ENCODE peak calls at places on chromosomes 6 and 20, in seven cellular contexts. K is GM12892, I is H1, M is K562, N is GM12878, E is SK-N-SH, Y is HepG2. J is an unnamed sample.

GRCh38 chr6:21886601-21887091 is 293.1 kb downstream of the SOX4 start:
- DNase-seq in K (no peak), I (no peak), M (no peak), N (no peak), E (no peak), Y (no peak), J (no peak)

GRCh38 chr20:11210611-11211010 is 536.8 kb upstream of the JAG1 start:
- DNase-seq in K (no peak), I (no peak), M (no peak), N (no peak), E (no peak), Y (no peak), J (no peak)

GRCh38 chr6:137817219-137817618 is 49.8 kb upstream of the TNFAIP3 start:
- DNase-seq in K (no peak), I (no peak), M (no peak), N (no peak), E (no peak), Y (no peak), J (no peak)

GRCh38 chr20:48648482-48649051 is 179.2 kb downstream of the PREX1 start:
- DNase-seq in K (no peak), I (no peak), M (no peak), N (no peak), E (no peak), Y (no peak), J (no peak)

GRCh38 chr6:53119349-53119748 is 29.3 kb downstream of the GCM1 start:
- DNase-seq in K (no peak), I (no peak), M (no peak), N (no peak), E (no peak), Y (peak), J (no peak)

GRCh38 chr6:160000280-160000704 is 31.4 kb downstream of the IGF2R start:
- DNase-seq in K (no peak), I (no peak), M (peak), N (no peak), E (no peak), Y (no peak), J (no peak)

GRCh38 chr6:83867527-83868161 is 8.2 kb downstream of the CYB5R4 start:
- DNase-seq in K (no peak), I (no peak), M (peak), N (no peak), E (no peak), Y (no peak), J (no peak)

GRCh38 chr6:20827798-20828197 is 293.5 kb downstream of the CDKAL1 start:
- DNase-seq in K (no peak), I (no peak), M (no peak), N (no peak), E (no peak), Y (no peak), J (no peak)

GRCh38 chr6:40138273-40138720 is 204.0 kb upstream of the MOCS1 start:
- DNase-seq in K (no peak), I (no peak), M (peak), N (peak), E (no peak), Y (peak), J (no peak)

GRCh38 chr20:35564905-35565304 is 23.0 kb downstream of the ERGIC3 start:
- DNase-seq in K (no peak), I (no peak), M (no peak), N (no peak), E (no peak), Y (no peak), J (no peak)

GRCh38 chr20:48335421-48336090 is 492.2 kb downstream of the PREX1 start:
- DNase-seq in K (no peak), I (no peak), M (no peak), N (no peak), E (no peak), Y (no peak), J (no peak)

GRCh38 chr6:132063738-132064137 is 112.6 kb upstream of the CCN2 start:
- DNase-seq in K (no peak), I (no peak), M (no peak), N (no peak), E (no peak), Y (peak), J (no peak)

GRCh38 chr6:46184114-46184513 is 13.3 kb upstream of the ENPP5 start:
- DNase-seq in K (no peak), I (no peak), M (no peak), N (no peak), E (no peak), Y (no peak), J (no peak)

GRCh38 chr6:118677193-118677592 is 25.8 kb upstream of the CEP85L start:
- DNase-seq in K (no peak), I (no peak), M (no peak), N (no peak), E (no peak), Y (no peak), J (no peak)

GRCh38 chr6:118680452-118681095 is 29.2 kb upstream of the CEP85L start:
- DNase-seq in K (no peak), I (no peak), M (peak), N (no peak), E (no peak), Y (no peak), J (no peak)

GRCh38 chr6:118678866-118679265 is 27.5 kb upstream of the CEP85L start:
- DNase-seq in K (no peak), I (no peak), M (no peak), N (no peak), E (no peak), Y (no peak), J (no peak)

GRCh38 chr6:118675225-118675624 is 23.8 kb upstream of the CEP85L start:
- DNase-seq in K (no peak), I (no peak), M (no peak), N (no peak), E (no peak), Y (no peak), J (no peak)

DNA sequence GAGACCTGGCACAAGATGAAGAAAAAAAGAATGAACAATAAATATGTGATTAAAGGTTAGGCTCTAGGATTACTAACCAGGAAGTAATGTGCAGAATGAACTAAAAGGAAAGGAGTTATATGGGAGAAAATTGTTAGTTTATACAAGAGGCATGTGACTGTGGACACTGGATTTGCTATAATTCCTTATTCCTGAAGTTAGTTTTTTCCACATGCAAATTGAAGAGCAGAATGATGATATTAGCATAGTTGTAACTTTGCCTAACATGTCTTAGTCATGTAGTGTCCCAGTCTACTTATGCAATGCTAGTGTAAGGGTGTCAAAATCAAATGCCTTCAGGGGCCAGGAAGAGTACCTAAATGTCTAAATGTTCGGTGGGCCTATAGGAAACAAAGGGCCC is 27.9 kb upstream of the CEP85L start:
- DNase-seq in K (no peak), I (no peak), M (no peak), N (no peak), E (no peak), Y (no peak), J (no peak)
- TF ChIP-seq TAF1 in K (no peak), I (no peak), M (no peak), N (no peak), E (no peak), Y (no peak), J (no peak)

GRCh38 chr20:6094565-6094964 is 28.3 kb downstream of the FERMT1 start:
- DNase-seq in K (no peak), I (no peak), M (no peak), N (no peak), E (no peak), Y (no peak), J (no peak)
- TF ChIP-seq TAF1 in K (no peak), I (no peak), M (no peak), N (no peak), E (no peak), Y (no peak), J (no peak)

GRCh38 chr6:44473870-44474631 is 86.5 kb downstream of the CDC5L start:
- DNase-seq in K (no peak), I (no peak), M (no peak), N (no peak), E (no peak), Y (no peak), J (no peak)

GRCh38 chr6:44471271-44471981 is 83.9 kb downstream of the CDC5L start:
- DNase-seq in K (no peak), I (no peak), M (peak), N (no peak), E (no peak), Y (no peak), J (no peak)

GRCh38 chr6:44470746-44471145 is 83.2 kb downstream of the CDC5L start:
- DNase-seq in K (no peak), I (no peak), M (no peak), N (no peak), E (no peak), Y (no peak), J (no peak)

GRCh38 chr6:44473393-44473792 is 85.9 kb downstream of the CDC5L start:
- DNase-seq in K (no peak), I (no peak), M (no peak), N (no peak), E (no peak), Y (no peak), J (no peak)

DNA sequence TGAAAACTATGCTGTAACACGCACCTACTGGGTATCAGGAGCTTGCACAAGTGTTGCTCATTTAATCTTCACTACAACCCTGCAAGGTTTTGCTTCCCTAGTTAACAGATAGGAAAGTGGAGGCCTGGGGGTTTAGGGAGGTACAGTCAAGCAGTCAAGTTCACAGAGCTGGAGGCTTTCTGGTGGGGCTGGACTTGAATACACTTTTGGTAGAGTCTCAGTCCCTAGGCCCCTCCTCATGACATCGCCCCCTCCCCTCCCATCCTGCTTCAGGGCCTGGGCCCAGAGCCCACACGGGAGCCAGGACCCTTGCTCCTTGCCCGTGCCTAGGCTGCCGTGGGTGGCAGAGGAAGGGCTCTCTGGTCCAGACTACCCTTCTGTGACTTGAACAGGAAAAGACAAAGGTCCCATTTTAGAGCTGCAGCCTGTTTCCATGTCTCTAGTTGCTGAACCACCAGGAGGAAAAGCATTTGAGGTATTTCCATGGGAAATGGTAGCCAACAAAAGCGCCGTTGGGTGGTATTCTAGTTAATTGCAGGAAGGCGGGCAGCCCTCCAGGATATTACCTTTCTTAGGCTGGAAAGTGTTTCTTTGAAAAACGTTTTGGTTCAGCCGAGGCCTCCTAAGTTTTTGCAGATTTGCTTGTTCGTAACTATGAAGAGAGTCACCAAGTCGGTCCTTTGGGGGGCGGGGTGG is 84.9 kb downstream of the CDC5L start:
- DNase-seq in K (no peak), I (no peak), M (peak), N (no peak), E (no peak), Y (no peak), J (no peak)
- TF ChIP-seq TAF1 in K (no peak), I (no peak), M (no peak), N (no peak), E (no peak), Y (no peak), J (no peak)

DNA sequence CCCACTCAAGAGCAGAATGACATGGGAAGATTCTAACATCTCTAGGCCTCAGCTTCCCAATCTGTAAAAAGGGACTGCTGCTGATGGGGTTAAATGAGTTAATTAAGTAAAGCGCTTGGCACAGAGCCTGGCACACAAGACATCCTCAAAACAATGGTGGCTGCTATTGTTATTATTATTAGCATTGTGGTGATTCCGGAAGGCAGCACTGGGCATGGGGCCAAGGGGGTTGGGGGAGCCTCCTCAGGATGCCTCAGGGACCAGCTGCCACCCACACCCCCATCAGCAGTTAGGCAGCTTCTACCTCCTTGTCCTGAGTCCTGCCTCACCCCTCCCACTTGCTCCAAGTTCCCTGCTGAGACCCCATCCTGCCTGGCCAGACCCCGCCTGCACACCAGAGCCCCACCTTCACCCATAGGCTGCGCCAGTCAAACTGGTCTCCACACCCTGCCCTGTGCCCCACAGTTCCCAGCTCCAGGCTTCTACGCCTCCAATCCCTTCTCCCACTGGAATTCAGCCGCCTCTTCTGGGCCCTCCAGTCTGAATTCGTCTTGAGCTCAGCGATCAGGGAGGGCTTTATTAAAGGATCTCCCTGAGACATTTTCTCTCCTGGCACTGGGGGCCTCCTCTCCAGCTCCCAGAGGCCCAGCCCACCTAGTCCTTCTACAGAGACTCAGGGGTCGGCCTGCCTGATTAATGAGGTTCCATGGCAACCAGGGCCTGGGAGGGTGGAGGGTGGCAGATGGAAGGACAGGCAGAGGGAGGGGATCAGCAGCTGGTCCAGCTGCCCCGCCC is 1.5 kb downstream of the E2F1 start:
- DNase-seq in K (no peak), I (no peak), M (no peak), N (no peak), E (peak), Y (no peak), J (no peak)
- TF ChIP-seq TAF1 in K (no peak), I (no peak), M (no peak), N (no peak), E (no peak), Y (no peak), J (no peak)